ENCODE peak calls at places on chromosome 22, in seven cellular contexts. K is keratinocyte, L is ascending aorta, J is OCI-LY7, Y is psoas muscle, G is A673, S is spleen. E is an unnamed sample. For H3K9me3, the result is how much of the 10 kb centered on the place peaks cover.

GRCh38 chr22:37624876-37625275 is 14.6 kb upstream of the SH3BP1 start:
- DNase-seq in K (no peak), L (no peak), J (no peak), Y (no peak), G (no peak), S (no peak), E (no peak)

GRCh38 chr22:19728836-19729235 is 5.5 kb downstream of the GP1BB start:
- DNase-seq in K (no peak), L (no peak), J (peak), Y (no peak), G (no peak), S (no peak), E (no peak)

GRCh38 chr22:35538801-35539321 is 1.8 kb upstream of the RASD2 start:
- DNase-seq in K (no peak), L (no peak), J (peak), Y (no peak), G (peak), S (no peak), E (no peak)

GRCh38 chr22:20517422-20517821 is 10.0 kb downstream of the MED15 start:
- DNase-seq in K (no peak), L (no peak), J (no peak), Y (no peak), G (no peak), S (no peak), E (no peak)

GRCh38 chr22:50696799-50697561 is 24.4 kb downstream of the SHANK3 start:
- DNase-seq in K (no peak), L (peak), J (no peak), Y (peak), G (peak), S (peak), E (no peak)

GRCh38 chr22:38175206-38176118 is 6.2 kb downstream of the PLA2G6 start:
- DNase-seq in K (no peak), L (no peak), J (no peak), Y (no peak), G (no peak), S (no peak), E (no peak)

GRCh38 chr22:39518996-39519680 is 1.2 kb upstream of the ATF4 start:
- DNase-seq in K (no peak), L (no peak), J (peak), Y (no peak), G (peak), S (no peak), E (no peak)

GRCh38 chr22:37887610-37888378 is 18.3 kb upstream of the MICALL1 start:
- DNase-seq in K (no peak), L (no peak), J (no peak), Y (peak), G (peak), S (no peak), E (peak)

GRCh38 chr22:31619611-31620300 is 42.3 kb downstream of the PISD start:
- DNase-seq in K (no peak), L (no peak), J (no peak), Y (no peak), G (no peak), S (no peak), E (no peak)

GRCh38 chr22:20610243-20610686 is 102.9 kb downstream of the MED15 start:
- DNase-seq in K (no peak), L (no peak), J (no peak), Y (no peak), G (no peak), S (no peak), E (no peak)

GRCh38 chr22:46619240-46619829 is 851 bp upstream of the GRAMD4 start:
- DNase-seq in K (no peak), L (no peak), J (no peak), Y (no peak), G (no peak), S (no peak), E (no peak)

GRCh38 chr22:36463783-36464184 is 17.7 kb downstream of the TXN2 start:
- DNase-seq in K (no peak), L (peak), J (no peak), Y (peak), G (no peak), S (peak), E (no peak)

GRCh38 chr22:27718186-27719032 is 83.1 kb downstream of the MN1 start:
- DNase-seq in K (peak), L (peak), J (no peak), Y (peak), G (peak), S (peak), E (peak)

GRCh38 chr22:45226681-45227186 is 14.0 kb downstream of the KIAA0930 start:
- DNase-seq in K (no peak), L (no peak), J (no peak), Y (no peak), G (no peak), S (no peak), E (no peak)

GRCh38 chr22:46829140-46829891 is 66.9 kb downstream of the TBC1D22A start:
- DNase-seq in K (peak), L (peak), J (no peak), Y (no peak), G (peak), S (no peak), E (peak)

GRCh38 chr22:20577549-20577975 is 70.2 kb downstream of the MED15 start:
- DNase-seq in K (no peak), L (no peak), J (no peak), Y (no peak), G (no peak), S (peak), E (no peak)

DNA sequence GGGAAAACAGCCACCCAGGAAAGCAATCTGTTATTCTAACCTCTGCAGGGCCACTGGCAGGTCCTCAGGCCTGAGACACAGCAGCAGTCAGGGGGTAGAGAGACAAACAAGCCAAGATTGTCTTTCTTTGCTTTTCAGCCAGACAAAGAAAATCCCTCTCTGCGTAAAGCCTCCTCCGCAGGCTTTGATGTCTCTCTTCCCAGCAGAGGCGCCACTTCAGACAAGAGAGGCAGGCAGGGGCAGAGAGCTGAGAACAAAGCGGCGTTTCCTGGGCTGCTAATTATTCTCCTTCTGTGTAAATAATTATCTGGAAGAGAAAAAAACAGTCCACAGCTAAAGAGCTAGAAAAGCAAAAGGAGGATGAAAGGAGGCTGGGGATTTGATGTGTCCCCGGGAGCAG is 102.7 kb upstream of the SEZ6L start:
- DNase-seq in K (no peak), L (no peak), J (no peak), Y (no peak), G (peak), S (no peak), E (no peak)
- H3K27ac ChIP-seq in K (no peak), L (no peak), J (no peak), Y (peak), G (no peak), S (no peak), E (no peak)

GRCh38 chr22:11627436-11627797 is 3900.6 kb upstream of the OR11H1 start:
- DNase-seq in K (no peak), L (no peak), J (no peak), Y (no peak), G (no peak), S (peak), E (no peak)
- H3K9me3 ChIP-seq in K (under half), L (under half), J (under half), Y (under half), G (half or more), S (half or more), E (half or more)

GRCh38 chr22:28910575-28911278 is 27.4 kb downstream of the ZNRF3 start:
- DNase-seq in K (no peak), L (no peak), J (no peak), Y (no peak), G (no peak), S (no peak), E (no peak)
- H3K27ac ChIP-seq in K (no peak), L (peak), J (no peak), Y (peak), G (no peak), S (no peak), E (no peak)

GRCh38 chr22:49620666-49621065 is 207.0 kb downstream of the BRD1 start:
- DNase-seq in K (no peak), L (no peak), J (no peak), Y (no peak), G (no peak), S (peak), E (no peak)
- H3K9me3 ChIP-seq in K (under half), L (under half), J (under half), Y (under half), G (under half), S (under half), E (half or more)

E was measured in AG04450.